ENCODE peak calls at places on chromosome 11, in four cellular contexts. One of them, this sample, is unnamed.

GRCh38 chr11:45298718-45299117 is 12.6 kb upstream of the SYT13 start:
- DNase-seq in A673: no peak
- DNase-seq in neural progenitor cell: peak
- DNase-seq in astrocyte: no peak
- DNase-seq in this sample: peak

GRCh38 chr11:48141475-48142100 is 75.0 kb upstream of the OR4B1 start:
- DNase-seq in A673: no peak
- DNase-seq in neural progenitor cell: no peak
- DNase-seq in astrocyte: peak
- DNase-seq in this sample: no peak

GRCh38 chr11:33665666-33666065 is 35.0 kb downstream of the C11orf91 start:
- DNase-seq in A673: no peak
- DNase-seq in neural progenitor cell: no peak
- DNase-seq in astrocyte: no peak
- DNase-seq in this sample: no peak

GRCh38 chr11:73423506-73423905 is 47.3 kb downstream of the RELT start:
- DNase-seq in A673: no peak
- DNase-seq in neural progenitor cell: no peak
- DNase-seq in astrocyte: peak
- DNase-seq in this sample: no peak

GRCh38 chr11:120932305-120932905 is 91.5 kb upstream of the TBCEL start:
- DNase-seq in A673: no peak
- DNase-seq in neural progenitor cell: peak
- DNase-seq in astrocyte: no peak
- DNase-seq in this sample: no peak

GRCh38 chr11:7484645-7485044 is 661 bp upstream of the OLFML1 start:
- DNase-seq in A673: no peak
- DNase-seq in neural progenitor cell: no peak
- DNase-seq in astrocyte: no peak
- DNase-seq in this sample: peak

GRCh38 chr11:132244871-132245557 is 874.6 kb downstream of the NTM start:
- DNase-seq in A673: no peak
- DNase-seq in neural progenitor cell: no peak
- DNase-seq in astrocyte: no peak
- DNase-seq in this sample: no peak

GRCh38 chr11:72637926-72638325 is 36.3 kb downstream of the PDE2A start:
- DNase-seq in A673: no peak
- DNase-seq in neural progenitor cell: no peak
- DNase-seq in astrocyte: no peak
- DNase-seq in this sample: no peak

GRCh38 chr11:58577441-58578135 is 1.3 kb upstream of the ZFP91 start:
- DNase-seq in A673: peak
- DNase-seq in neural progenitor cell: peak
- DNase-seq in astrocyte: peak
- DNase-seq in this sample: no peak

GRCh38 chr11:122796128-122796717 is 42.1 kb upstream of the CRTAM start:
- DNase-seq in A673: peak
- DNase-seq in neural progenitor cell: peak
- DNase-seq in astrocyte: no peak
- DNase-seq in this sample: peak

GRCh38 chr11:131867457-131868257 is 497.2 kb downstream of the NTM start:
- DNase-seq in A673: peak
- DNase-seq in neural progenitor cell: peak
- DNase-seq in astrocyte: peak
- DNase-seq in this sample: peak

GRCh38 chr11:908273-908672 is 2.3 kb downstream of the CHID1 start:
- DNase-seq in A673: no peak
- DNase-seq in neural progenitor cell: no peak
- DNase-seq in astrocyte: no peak
- DNase-seq in this sample: no peak

GRCh38 chr11:11769362-11769761 is 72.4 kb upstream of the USP47 start:
- DNase-seq in A673: no peak
- DNase-seq in neural progenitor cell: no peak
- DNase-seq in astrocyte: no peak
- DNase-seq in this sample: no peak

GRCh38 chr11:79503028-79503427 is 62.2 kb upstream of the TENM4 start:
- DNase-seq in A673: no peak
- DNase-seq in neural progenitor cell: no peak
- DNase-seq in astrocyte: peak
- DNase-seq in this sample: no peak

GRCh38 chr11:35541621-35542375 is 16.4 kb upstream of the PAMR1 start:
- DNase-seq in A673: no peak
- DNase-seq in neural progenitor cell: no peak
- DNase-seq in astrocyte: peak
- DNase-seq in this sample: no peak

GRCh38 chr11:86596861-86597632 is 75.4 kb downstream of the ME3 start:
- DNase-seq in A673: no peak
- DNase-seq in neural progenitor cell: no peak
- DNase-seq in astrocyte: peak
- DNase-seq in this sample: no peak

GRCh38 chr11:64144587-64145295 is 21.2 kb downstream of the MACROD1 start:
- DNase-seq in A673: no peak
- DNase-seq in neural progenitor cell: no peak
- DNase-seq in astrocyte: no peak
- DNase-seq in this sample: no peak

GRCh38 chr11:60905551-60906113 is 753 bp downstream of the PRPF19 start:
- DNase-seq in A673: peak
- DNase-seq in neural progenitor cell: no peak
- DNase-seq in astrocyte: peak
- DNase-seq in this sample: peak

GRCh38 chr11:60095477-60096120 is 7.1 kb downstream of the MS4A2 start:
- DNase-seq in A673: no peak
- DNase-seq in neural progenitor cell: no peak
- DNase-seq in astrocyte: no peak
- DNase-seq in this sample: no peak

GRCh38 chr11:71525188-71525937 is 1.7 kb upstream of the KRTAP5-7 start:
- DNase-seq in A673: no peak
- DNase-seq in neural progenitor cell: no peak
- DNase-seq in astrocyte: no peak
- DNase-seq in this sample: no peak

GRCh38 chr11:23310276-23310675 is 450.0 kb upstream of the CCDC179 start:
- DNase-seq in A673: no peak
- DNase-seq in neural progenitor cell: no peak
- DNase-seq in astrocyte: peak
- DNase-seq in this sample: no peak

GRCh38 chr11:97880209-97880608 is 1140.5 kb upstream of the CNTN5 start:
- DNase-seq in A673: no peak
- DNase-seq in neural progenitor cell: no peak
- DNase-seq in astrocyte: no peak
- DNase-seq in this sample: no peak

GRCh38 chr11:9574556-9574805 is 1.0 kb downstream of the WEE1 start:
- DNase-seq in A673: no peak
- DNase-seq in neural progenitor cell: peak
- DNase-seq in astrocyte: no peak
- DNase-seq in this sample: peak

GRCh38 chr11:15976433-15977045 is 379.8 kb downstream of the SOX6 start:
- DNase-seq in A673: no peak
- DNase-seq in neural progenitor cell: no peak
- DNase-seq in astrocyte: peak
- DNase-seq in this sample: no peak

GRCh38 chr11:79762271-79762935 is 321.6 kb upstream of the TENM4 start:
- DNase-seq in A673: peak
- DNase-seq in neural progenitor cell: peak
- DNase-seq in astrocyte: no peak
- DNase-seq in this sample: peak

DNA sequence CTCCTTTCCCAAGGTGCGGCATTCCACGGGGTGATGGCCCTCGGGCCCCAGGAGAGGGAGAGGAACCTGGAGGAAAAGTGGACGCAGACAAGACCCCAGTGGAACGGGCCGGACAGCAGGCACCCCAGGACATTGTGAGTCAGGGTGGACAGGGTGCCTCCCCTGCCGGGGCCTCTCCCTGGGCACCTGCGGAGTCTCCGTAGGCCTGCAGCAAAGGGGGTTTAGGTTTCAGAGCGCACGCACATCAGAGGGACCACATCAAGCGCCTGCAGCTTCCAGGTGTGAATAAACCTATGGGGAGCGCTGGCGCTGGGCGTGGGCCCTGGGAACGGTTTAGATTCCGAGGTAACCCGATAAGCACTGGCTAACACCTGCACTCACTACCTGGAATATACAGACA is 22.7 kb upstream of the FGF19 start:
- DNase-seq in A673: no peak
- DNase-seq in neural progenitor cell: no peak
- DNase-seq in astrocyte: no peak
- DNase-seq in this sample: no peak
- H3K27ac ChIP-seq in A673: no peak
- H3K27ac ChIP-seq in neural progenitor cell: no peak
- H3K27ac ChIP-seq in astrocyte: no peak
- H3K27ac ChIP-seq in this sample: no peak

GRCh38 chr11:107857550-107858216 is 904 bp downstream of the SLC35F2 start:
- DNase-seq in A673: peak
- DNase-seq in neural progenitor cell: no peak
- DNase-seq in astrocyte: no peak
- DNase-seq in this sample: no peak

GRCh38 chr11:107856180-107856980 is 2.2 kb downstream of the SLC35F2 start:
- DNase-seq in A673: peak
- DNase-seq in neural progenitor cell: no peak
- DNase-seq in astrocyte: no peak
- DNase-seq in this sample: peak

GRCh38 chr11:107859459-107860239 is 1.1 kb upstream of the SLC35F2 start:
- DNase-seq in A673: peak
- DNase-seq in neural progenitor cell: peak
- DNase-seq in astrocyte: no peak
- DNase-seq in this sample: peak

GRCh38 chr11:107856981-107857517 is 1.5 kb downstream of the SLC35F2 start:
- DNase-seq in A673: no peak
- DNase-seq in neural progenitor cell: no peak
- DNase-seq in astrocyte: no peak
- DNase-seq in this sample: no peak

DNA sequence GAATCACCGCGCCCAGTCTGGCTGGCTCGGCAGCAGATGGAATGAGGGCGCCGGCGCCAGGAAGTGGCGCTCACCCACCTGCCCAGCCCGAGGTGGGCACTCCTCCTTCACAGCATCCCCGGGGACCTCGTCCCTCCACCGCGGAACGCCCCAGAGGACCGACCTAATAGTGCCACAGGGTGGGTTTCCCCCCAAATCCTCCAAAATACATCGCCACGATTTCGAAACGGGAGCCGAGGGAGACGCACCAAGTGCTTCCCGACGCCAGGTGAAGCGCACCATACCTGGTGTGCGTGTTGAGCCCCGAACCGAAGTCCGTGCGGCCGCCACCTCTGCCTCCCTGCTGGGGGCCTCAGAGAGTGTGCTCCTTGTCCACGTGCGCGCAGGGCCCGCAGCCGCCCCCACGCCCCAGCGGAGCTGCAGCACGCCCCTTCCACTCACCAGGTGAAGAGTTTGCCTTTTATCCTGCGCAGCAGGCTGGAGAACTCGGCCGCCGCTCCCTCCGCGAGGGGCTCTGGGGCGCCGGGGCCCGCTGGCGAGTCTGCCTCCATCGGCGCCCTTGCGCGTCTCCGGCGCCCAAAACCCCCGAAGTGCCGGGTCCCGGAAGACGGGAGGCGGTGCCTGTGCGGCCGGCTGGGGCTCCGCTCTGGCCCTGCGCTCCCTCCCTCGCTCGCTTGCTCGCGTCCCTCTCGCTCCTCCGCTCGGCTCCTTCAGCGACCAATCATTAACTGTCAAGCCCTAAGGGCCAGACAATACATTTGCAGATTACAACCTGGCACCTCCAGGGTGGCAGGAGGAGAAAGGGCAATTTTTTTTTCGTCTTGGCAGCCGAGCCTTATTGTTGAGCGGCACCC is at the start of gene SLC35F2:
- DNase-seq in A673: peak
- DNase-seq in neural progenitor cell: peak
- DNase-seq in astrocyte: peak
- DNase-seq in this sample: peak
- TF ChIP-seq EZH2 in A673: no peak
- TF ChIP-seq EZH2 in neural progenitor cell: peak
- TF ChIP-seq EZH2 in astrocyte: no peak
- TF ChIP-seq EZH2 in this sample: no peak

GRCh38 chr11:70364745-70365535 is 33.4 kb upstream of the CTTN start:
- DNase-seq in A673: no peak
- DNase-seq in neural progenitor cell: no peak
- DNase-seq in astrocyte: no peak
- DNase-seq in this sample: no peak
- H3K27ac ChIP-seq in A673: no peak
- H3K27ac ChIP-seq in neural progenitor cell: no peak
- H3K27ac ChIP-seq in astrocyte: peak
- H3K27ac ChIP-seq in this sample: no peak

DNA sequence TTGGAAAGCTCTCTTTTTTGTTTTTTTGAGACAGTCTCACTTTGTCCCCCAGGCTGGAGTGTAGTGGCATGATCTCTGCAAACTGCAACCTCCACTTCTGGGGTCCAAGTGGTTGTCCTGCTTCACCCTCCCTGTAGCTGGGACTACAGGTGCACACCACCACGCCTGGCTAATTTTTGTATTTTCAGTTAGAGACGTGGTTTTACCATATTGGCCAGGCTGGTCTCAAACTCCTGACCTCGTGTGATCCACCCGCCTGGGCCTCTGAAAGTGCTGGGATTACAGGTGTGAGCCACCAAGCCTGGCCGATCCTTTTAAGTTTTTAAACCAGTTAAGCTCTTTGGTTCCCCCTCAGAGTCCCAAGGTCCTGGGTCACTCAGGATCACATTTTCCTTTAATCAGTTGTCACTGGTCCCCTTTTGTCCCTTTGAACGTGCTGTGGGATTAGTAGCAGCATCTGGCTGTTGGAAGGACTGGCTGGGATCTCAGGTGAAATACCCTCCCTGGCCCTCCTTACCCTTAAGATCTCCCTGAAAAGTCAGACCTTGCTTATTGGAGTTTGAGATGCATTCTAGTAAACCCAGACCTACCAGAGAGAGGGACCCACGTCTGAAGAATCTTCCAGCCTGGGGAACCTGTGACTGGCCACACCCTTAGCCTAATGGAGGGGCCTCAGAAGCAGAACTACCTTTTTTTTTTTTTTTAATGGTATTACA is 8.1 kb downstream of the MALAT1 start:
- DNase-seq in A673: peak
- DNase-seq in neural progenitor cell: peak
- DNase-seq in astrocyte: peak
- DNase-seq in this sample: peak
- TF ChIP-seq EZH2 in A673: no peak
- TF ChIP-seq EZH2 in neural progenitor cell: no peak
- TF ChIP-seq EZH2 in astrocyte: no peak
- TF ChIP-seq EZH2 in this sample: no peak

GRCh38 chr11:46489668-46490560 is 98.3 kb upstream of the CHRM4 start:
- DNase-seq in A673: peak
- DNase-seq in neural progenitor cell: peak
- DNase-seq in astrocyte: peak
- DNase-seq in this sample: peak
- H3K27ac ChIP-seq in A673: no peak
- H3K27ac ChIP-seq in neural progenitor cell: no peak
- H3K27ac ChIP-seq in astrocyte: no peak
- H3K27ac ChIP-seq in this sample: no peak

This sample was measured in GM23338.